ENCODE peak calls at places on chromosomes 2 and 18, in five cellular contexts. One of them, this sample, is unnamed.

GRCh38 chr18:45962461-45962860 is 4.7 kb downstream of the EPG5 start:
- DNase-seq in A673: no peak
- DNase-seq in bronchial epithelial cell: peak; percentile 77
- DNase-seq in neuronal stem cell: no peak
- DNase-seq in IMR-90: peak; percentile 77
- DNase-seq in this sample: peak; percentile 35

GRCh38 chr2:43486604-43487003 is 109.2 kb downstream of the THADA start:
- DNase-seq in A673: no peak
- DNase-seq in bronchial epithelial cell: no peak
- DNase-seq in neuronal stem cell: no peak
- DNase-seq in IMR-90: no peak
- DNase-seq in this sample: no peak

GRCh38 chr2:196277002-196277401 is 105.6 kb upstream of the STK17B start:
- DNase-seq in A673: peak; percentile 59
- DNase-seq in bronchial epithelial cell: no peak
- DNase-seq in neuronal stem cell: no peak
- DNase-seq in IMR-90: peak; percentile 64
- DNase-seq in this sample: peak; percentile 26

GRCh38 chr2:120974950-120975349 is 239.3 kb downstream of the GLI2 start:
- DNase-seq in A673: no peak
- DNase-seq in bronchial epithelial cell: no peak
- DNase-seq in neuronal stem cell: no peak
- DNase-seq in IMR-90: no peak
- DNase-seq in this sample: no peak

GRCh38 chr18:61031626-61032025 is 301.6 kb upstream of the CDH20 start:
- DNase-seq in A673: no peak
- DNase-seq in bronchial epithelial cell: no peak
- DNase-seq in neuronal stem cell: no peak
- DNase-seq in IMR-90: no peak
- DNase-seq in this sample: no peak

GRCh38 chr2:234690569-234691225 is 193.8 kb upstream of the ARL4C start:
- DNase-seq in A673: peak; percentile 49
- DNase-seq in bronchial epithelial cell: peak; percentile 76
- DNase-seq in neuronal stem cell: no peak
- DNase-seq in IMR-90: peak; percentile 58
- DNase-seq in this sample: no peak

GRCh38 chr18:2027026-2027425 is 544.3 kb downstream of the METTL4 start:
- DNase-seq in A673: no peak
- DNase-seq in bronchial epithelial cell: no peak
- DNase-seq in neuronal stem cell: no peak
- DNase-seq in IMR-90: no peak
- DNase-seq in this sample: no peak

GRCh38 chr2:120999374-121000097 is 263.9 kb downstream of the GLI2 start:
- DNase-seq in A673: no peak
- DNase-seq in bronchial epithelial cell: no peak
- DNase-seq in neuronal stem cell: no peak
- DNase-seq in IMR-90: no peak
- DNase-seq in this sample: no peak

GRCh38 chr2:94956797-94957391 is 68.6 kb upstream of the MAL start:
- DNase-seq in A673: peak; percentile 50
- DNase-seq in bronchial epithelial cell: peak; percentile 22
- DNase-seq in neuronal stem cell: peak; percentile 17
- DNase-seq in IMR-90: peak; percentile 15
- DNase-seq in this sample: peak; percentile 62

GRCh38 chr2:133787207-133787606 is 218.9 kb upstream of the NCKAP5 start:
- DNase-seq in A673: no peak
- DNase-seq in bronchial epithelial cell: peak; percentile 72
- DNase-seq in neuronal stem cell: no peak
- DNase-seq in IMR-90: peak; percentile 77
- DNase-seq in this sample: peak; percentile 61

GRCh38 chr2:215998636-215999035 is 14.7 kb downstream of the MREG start:
- DNase-seq in A673: no peak
- DNase-seq in bronchial epithelial cell: no peak
- DNase-seq in neuronal stem cell: no peak
- DNase-seq in IMR-90: no peak
- DNase-seq in this sample: no peak

GRCh38 chr2:240127911-240128607 is 8.0 kb downstream of the COPS9 start:
- DNase-seq in A673: no peak
- DNase-seq in bronchial epithelial cell: no peak
- DNase-seq in neuronal stem cell: no peak
- DNase-seq in IMR-90: no peak
- DNase-seq in this sample: no peak

GRCh38 chr2:65103013-65103720 is 26.7 kb downstream of the RAB1A start:
- DNase-seq in A673: no peak
- DNase-seq in bronchial epithelial cell: no peak
- DNase-seq in neuronal stem cell: no peak
- DNase-seq in IMR-90: no peak
- DNase-seq in this sample: peak; percentile 17

GRCh38 chr18:78126106-78126505 is 853.5 kb upstream of the SALL3 start:
- DNase-seq in A673: no peak
- DNase-seq in bronchial epithelial cell: no peak
- DNase-seq in neuronal stem cell: no peak
- DNase-seq in IMR-90: no peak
- DNase-seq in this sample: no peak

GRCh38 chr2:36380624-36381481 is 25.3 kb downstream of the CRIM1 start:
- DNase-seq in A673: no peak
- DNase-seq in bronchial epithelial cell: no peak
- DNase-seq in neuronal stem cell: peak; percentile 42
- DNase-seq in IMR-90: no peak
- DNase-seq in this sample: no peak

GRCh38 chr2:100399714-100400113 is 17.8 kb downstream of the CHST10 start:
- DNase-seq in A673: no peak
- DNase-seq in bronchial epithelial cell: no peak
- DNase-seq in neuronal stem cell: no peak
- DNase-seq in IMR-90: no peak
- DNase-seq in this sample: no peak